ENCODE peak calls at places on chromosomes 7 and 10, in eight cellular contexts. Y is GM12865, X is right atrium auricular region, T is GM06990, C is Peyer's patch, W is GM12878, B is left ventricle myocardium inferior, J is cardiac fibroblast. U is an unnamed sample.

GRCh38 chr10:35577915-35578607 is 27.1 kb upstream of the GJD4 start:
- DNase-seq in J (peak; percentile 48), Y (no peak), T (no peak), W (no peak), X (no peak), C (no peak), B (no peak), U (no peak)

GRCh38 chr7:130210181-130210935 is 2.7 kb downstream of the SSMEM1 start:
- DNase-seq in Y (no peak), T (no peak), X (no peak), B (no peak), W (no peak), J (no peak), C (no peak), U (no peak)

GRCh38 chr7:157139142-157140117 is 704 bp downstream of the UBE3C start:
- DNase-seq in Y (peak; percentile 75), T (no peak), B (peak; percentile 42), X (peak; percentile 59), W (no peak), J (peak; percentile 18), C (peak; percentile 80), U (no peak)

GRCh38 chr10:2043379-2043778 is 306.1 kb upstream of the ADARB2 start:
- DNase-seq in T (no peak), J (no peak), Y (no peak), W (no peak), B (no peak), C (no peak), X (no peak), U (no peak)

GRCh38 chr10:62244785-62245595 is 23.7 kb downstream of the RTKN2 start:
- DNase-seq in C (peak; percentile 79), Y (peak; percentile 81), X (no peak), J (peak; percentile 87), T (peak; percentile 46), W (peak; percentile 75), B (no peak), U (peak; percentile 52)

GRCh38 chr7:46414946-46415345 is 493.9 kb upstream of the IGFBP3 start:
- DNase-seq in C (no peak), X (no peak), J (peak; percentile 68), T (no peak), W (no peak), B (no peak), Y (no peak), U (no peak)

GRCh38 chr7:95596183-95597135 is at the start of gene PDK4:
- DNase-seq in W (no peak), Y (no peak), B (peak; percentile 95), C (peak; percentile 96), T (no peak), X (peak; percentile 99), J (peak; percentile 92), U (no peak)

GRCh38 chr7:117219485-117219884 is 103.4 kb downstream of the WNT2 start:
- DNase-seq in Y (no peak), X (no peak), B (no peak), W (no peak), J (peak; percentile 21), T (no peak), C (no peak), U (no peak)

GRCh38 chr10:91643700-91644099 is 10.8 kb upstream of the PPP1R3C start:
- DNase-seq in T (no peak), J (peak; percentile 17), C (no peak), Y (peak; percentile 6), X (no peak), B (no peak), W (no peak), U (no peak)

GRCh38 chr7:80014507-80014906 is 120.1 kb upstream of the GNAI1 start:
- DNase-seq in W (no peak), X (no peak), Y (no peak), C (no peak), J (peak; percentile 59), B (no peak), T (no peak), U (no peak)

GRCh38 chr10:104796817-104797216 is 155.7 kb downstream of the SORCS3 start:
- DNase-seq in X (no peak), Y (no peak), B (no peak), T (no peak), C (no peak), J (no peak), W (no peak), U (no peak)

GRCh38 chr7:120740348-120740747 is 117.6 kb downstream of the TSPAN12 start:
- DNase-seq in J (peak; percentile 39), B (no peak), Y (no peak), T (no peak), C (no peak), X (no peak), W (no peak), U (no peak)

GRCh38 chr10:52111151-52111891 is 202.8 kb upstream of the DKK1 start:
- DNase-seq in C (no peak), J (no peak), Y (no peak), X (no peak), W (no peak), B (no peak), T (no peak), U (no peak)

GRCh38 chr7:151245360-151246160 is 2.9 kb downstream of the SMARCD3 start:
- DNase-seq in X (no peak), T (peak; percentile 54), B (no peak), W (no peak), C (peak; percentile 71), J (peak; percentile 33), Y (peak; percentile 44), U (no peak)

GRCh38 chr10:123327450-123327849 is 173.2 kb downstream of the BUB3 start:
- DNase-seq in J (no peak), W (peak; percentile 69), X (no peak), Y (peak; percentile 89), B (no peak), T (peak; percentile 44), C (no peak), U (peak; percentile 64)

GRCh38 chr7:6446977-6447588 is 671 bp downstream of the DAGLB start:
- DNase-seq in X (peak; percentile 89), Y (peak; percentile 56), T (no peak), C (peak; percentile 92), B (peak; percentile 45), W (no peak), J (peak; percentile 86), U (no peak)

GRCh38 chr7:55117286-55117685 is 98.5 kb downstream of the EGFR start:
- DNase-seq in C (no peak), T (no peak), X (no peak), J (no peak), B (no peak), W (no peak), Y (no peak), U (no peak)

GRCh38 chr7:135188298-135188984 is 17.9 kb upstream of the CYREN start:
- DNase-seq in T (peak; percentile 52), B (no peak), X (no peak), J (no peak), Y (peak; percentile 75), C (no peak), W (no peak), U (no peak)

GRCh38 chr10:77289790-77290189 is 347.8 kb downstream of the KCNMA1 start:
- DNase-seq in T (no peak), B (no peak), J (peak; percentile 49), Y (no peak), X (no peak), W (no peak), C (no peak), U (no peak)

GRCh38 chr7:85695041-85695990 is 508.5 kb upstream of the SEMA3D start:
- DNase-seq in B (no peak), W (no peak), X (no peak), C (no peak), J (peak; percentile 26), Y (no peak), T (no peak), U (no peak)

GRCh38 chr10:133196221-133196920 is 33.6 kb upstream of the UTF1 start:
- DNase-seq in X (no peak), Y (no peak), W (no peak), T (no peak), J (peak; percentile 7), C (no peak), B (no peak), U (no peak)

GRCh38 chr10:70901276-70901878 is 13.0 kb upstream of the PCBD1 start:
- DNase-seq in C (peak; percentile 27), Y (no peak), X (no peak), B (no peak), J (no peak), W (no peak), T (no peak), U (no peak)
- TF ChIP-seq CTCF in C (no peak), Y (no peak), X (no peak), B (no peak), J (no peak), W (no peak), T (no peak), U (no peak)

GRCh38 chr10:102435098-102435497 is 2.7 kb upstream of the CUEDC2 start:
- DNase-seq in X (no peak), T (no peak), Y (no peak), B (no peak), C (no peak), J (no peak), W (no peak), U (no peak)
- H3K4me3 ChIP-seq in X (peak overlapping the region; percentile 24), T (no peak overlapping the region), Y (peak overlapping the region; percentile 50), B (peak overlapping the region; percentile 34), C (peak overlapping the region; percentile 37), J (no peak overlapping the region), W (peak overlapping the region; percentile 74), U (no peak overlapping the region)

DNA sequence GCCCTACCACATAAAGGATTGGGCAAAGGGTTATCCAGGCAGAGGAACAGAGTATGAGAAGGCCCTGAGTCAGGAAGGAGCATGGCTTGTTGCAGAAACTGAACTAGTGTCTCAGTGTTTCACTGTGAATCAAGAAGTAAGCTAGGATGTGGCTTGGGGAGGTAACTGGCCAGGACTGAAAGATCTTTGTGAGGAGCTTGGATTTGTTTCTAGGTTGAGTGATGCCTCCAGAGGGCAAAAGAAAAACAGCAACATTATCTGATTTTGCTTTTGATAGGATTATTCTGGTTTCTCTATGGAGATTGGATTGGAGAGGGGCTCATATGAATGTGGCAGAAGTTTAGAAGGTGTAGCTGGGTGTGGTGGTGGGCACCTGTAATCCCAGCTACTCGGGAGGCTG is 137.9 kb upstream of the HDAC9 start:
- DNase-seq in W (no peak), Y (peak; percentile 35), T (no peak), J (no peak), X (no peak), B (no peak), C (no peak), U (no peak)
- TF ChIP-seq CTCF in W (peak; percentile 20), Y (peak; percentile 23), T (peak; percentile 32), J (peak; percentile 26), X (no peak), B (no peak), C (no peak), U (peak; percentile 48)

GRCh38 chr7:27102578-27103442 is at the start of gene HOXA2:
- DNase-seq in X (no peak), W (no peak), J (no peak), T (no peak), Y (no peak), C (peak; percentile 66), B (no peak), U (no peak)

GRCh38 chr7:27103489-27104226 is 1.2 kb upstream of the HOXA2 start:
- DNase-seq in J (no peak), B (no peak), C (peak; percentile 69), X (no peak), Y (no peak), W (no peak), T (no peak), U (no peak)

GRCh38 chr7:27100601-27101187 is 1.8 kb downstream of the HOXA2 start:
- DNase-seq in B (no peak), X (no peak), Y (no peak), T (no peak), W (no peak), C (no peak), J (no peak), U (no peak)

GRCh38 chr7:27101188-27101905 is 1.1 kb downstream of the HOXA2 start:
- DNase-seq in W (no peak), T (no peak), Y (no peak), B (no peak), X (no peak), J (no peak), C (peak; percentile 50), U (no peak)

GRCh38 chr7:27101906-27102577 is 441 bp downstream of the HOXA2 start:
- DNase-seq in T (no peak), Y (no peak), C (no peak), J (no peak), W (no peak), X (no peak), B (no peak), U (no peak)
- H3K4me3 ChIP-seq in T (no peak overlapping the region), Y (no peak overlapping the region), C (peak overlapping the region; percentile 21), J (no peak overlapping the region), W (no peak overlapping the region), X (peak overlapping the region; percentile 32), B (peak overlapping the region; percentile 48), U (no peak overlapping the region)

U was measured in GM12864.